ENCODE peak calls at places on chromosomes 12 and 14, in five cellular contexts. One of them, this sample, is unnamed.
A peak's percentile ranks its signal among the peaks of the same experiment; 100 is the strongest.

GRCh38 chr14:104390221-104390931 is 189.2 kb upstream of the C14orf180 start:
- DNase-seq in body of pancreas: no peak
- DNase-seq in brain microvascular endothelial cell: no peak
- DNase-seq in heart left ventricle: peak; percentile 14
- DNase-seq in transverse colon: no peak
- DNase-seq in this sample: no peak

GRCh38 chr12:2264622-2265306 is 212.0 kb downstream of the CACNA1C start:
- DNase-seq in body of pancreas: no peak
- DNase-seq in brain microvascular endothelial cell: peak; percentile 92
- DNase-seq in heart left ventricle: no peak
- DNase-seq in transverse colon: peak; percentile 23
- DNase-seq in this sample: peak; percentile 80

GRCh38 chr14:103746706-103747105 is 31.1 kb downstream of the ZFYVE21 start:
- DNase-seq in body of pancreas: no peak
- DNase-seq in brain microvascular endothelial cell: peak; percentile 31
- DNase-seq in heart left ventricle: no peak
- DNase-seq in transverse colon: no peak
- DNase-seq in this sample: no peak

GRCh38 chr12:122319312-122319638 is 53.0 kb upstream of the VPS33A start:
- DNase-seq in body of pancreas: no peak
- DNase-seq in brain microvascular endothelial cell: no peak
- DNase-seq in heart left ventricle: no peak
- DNase-seq in transverse colon: no peak
- DNase-seq in this sample: no peak

GRCh38 chr14:97916100-97916499 is 1118.9 kb downstream of the VRK1 start:
- DNase-seq in body of pancreas: no peak
- DNase-seq in brain microvascular endothelial cell: no peak
- DNase-seq in heart left ventricle: no peak
- DNase-seq in transverse colon: no peak
- DNase-seq in this sample: no peak

GRCh38 chr12:93702707-93703305 is 25.6 kb downstream of the CRADD start:
- DNase-seq in body of pancreas: no peak
- DNase-seq in brain microvascular endothelial cell: no peak
- DNase-seq in heart left ventricle: no peak
- DNase-seq in transverse colon: no peak
- DNase-seq in this sample: peak; percentile 19

GRCh38 chr14:76867536-76868452 is 41.6 kb downstream of the LRRC74A start:
- DNase-seq in body of pancreas: no peak
- DNase-seq in brain microvascular endothelial cell: no peak
- DNase-seq in heart left ventricle: peak; percentile 64
- DNase-seq in transverse colon: peak; percentile 17
- DNase-seq in this sample: no peak

GRCh38 chr14:63840981-63841380 is 11.8 kb upstream of the SYNE2 start:
- DNase-seq in body of pancreas: no peak
- DNase-seq in brain microvascular endothelial cell: no peak
- DNase-seq in heart left ventricle: no peak
- DNase-seq in transverse colon: peak; percentile 45
- DNase-seq in this sample: no peak

GRCh38 chr12:102954143-102954542 is 3.3 kb upstream of the ASCL1 start:
- DNase-seq in body of pancreas: no peak
- DNase-seq in brain microvascular endothelial cell: no peak
- DNase-seq in heart left ventricle: no peak
- DNase-seq in transverse colon: no peak
- DNase-seq in this sample: no peak

GRCh38 chr12:60257063-60257462 is 661.2 kb downstream of the SLC16A7 start:
- DNase-seq in body of pancreas: no peak
- DNase-seq in brain microvascular endothelial cell: peak; percentile 80
- DNase-seq in heart left ventricle: no peak
- DNase-seq in transverse colon: no peak
- DNase-seq in this sample: peak; percentile 67

GRCh38 chr12:101616027-101616494 is 21.3 kb downstream of the MYBPC1 start:
- DNase-seq in body of pancreas: no peak
- DNase-seq in brain microvascular endothelial cell: peak; percentile 3
- DNase-seq in heart left ventricle: no peak
- DNase-seq in transverse colon: no peak
- DNase-seq in this sample: no peak

GRCh38 chr12:2416158-2416557 is 363.4 kb downstream of the CACNA1C start:
- DNase-seq in body of pancreas: no peak
- DNase-seq in brain microvascular endothelial cell: no peak
- DNase-seq in heart left ventricle: peak; percentile 6
- DNase-seq in transverse colon: no peak
- DNase-seq in this sample: no peak

GRCh38 chr14:56065621-56066295 is 52.5 kb upstream of the PELI2 start:
- DNase-seq in body of pancreas: no peak
- DNase-seq in brain microvascular endothelial cell: no peak
- DNase-seq in heart left ventricle: no peak
- DNase-seq in transverse colon: no peak
- DNase-seq in this sample: no peak

GRCh38 chr14:98564541-98564940 is 707.5 kb downstream of the BCL11B start:
- DNase-seq in body of pancreas: no peak
- DNase-seq in brain microvascular endothelial cell: no peak
- DNase-seq in heart left ventricle: no peak
- DNase-seq in transverse colon: no peak
- DNase-seq in this sample: no peak

GRCh38 chr12:13101854-13102375 is 1.6 kb downstream of the GSG1 start:
- DNase-seq in body of pancreas: no peak
- DNase-seq in brain microvascular endothelial cell: peak; percentile 60
- DNase-seq in heart left ventricle: no peak
- DNase-seq in transverse colon: peak; percentile 39
- DNase-seq in this sample: no peak

GRCh38 chr14:54976316-54976715 is 50.6 kb downstream of the WDHD1 start:
- DNase-seq in body of pancreas: no peak
- DNase-seq in brain microvascular endothelial cell: peak; percentile 71
- DNase-seq in heart left ventricle: no peak
- DNase-seq in transverse colon: no peak
- DNase-seq in this sample: peak; percentile 83

GRCh38 chr12:4225571-4225970 is 48.0 kb upstream of the CCND2 start:
- DNase-seq in body of pancreas: no peak
- DNase-seq in brain microvascular endothelial cell: no peak
- DNase-seq in heart left ventricle: no peak
- DNase-seq in transverse colon: no peak
- DNase-seq in this sample: no peak

GRCh38 chr12:125983094-125983783 is 918.0 kb downstream of the AACS start:
- DNase-seq in body of pancreas: peak; percentile 73
- DNase-seq in brain microvascular endothelial cell: no peak
- DNase-seq in heart left ventricle: peak; percentile 33
- DNase-seq in transverse colon: peak; percentile 9
- DNase-seq in this sample: peak; percentile 66

DNA sequence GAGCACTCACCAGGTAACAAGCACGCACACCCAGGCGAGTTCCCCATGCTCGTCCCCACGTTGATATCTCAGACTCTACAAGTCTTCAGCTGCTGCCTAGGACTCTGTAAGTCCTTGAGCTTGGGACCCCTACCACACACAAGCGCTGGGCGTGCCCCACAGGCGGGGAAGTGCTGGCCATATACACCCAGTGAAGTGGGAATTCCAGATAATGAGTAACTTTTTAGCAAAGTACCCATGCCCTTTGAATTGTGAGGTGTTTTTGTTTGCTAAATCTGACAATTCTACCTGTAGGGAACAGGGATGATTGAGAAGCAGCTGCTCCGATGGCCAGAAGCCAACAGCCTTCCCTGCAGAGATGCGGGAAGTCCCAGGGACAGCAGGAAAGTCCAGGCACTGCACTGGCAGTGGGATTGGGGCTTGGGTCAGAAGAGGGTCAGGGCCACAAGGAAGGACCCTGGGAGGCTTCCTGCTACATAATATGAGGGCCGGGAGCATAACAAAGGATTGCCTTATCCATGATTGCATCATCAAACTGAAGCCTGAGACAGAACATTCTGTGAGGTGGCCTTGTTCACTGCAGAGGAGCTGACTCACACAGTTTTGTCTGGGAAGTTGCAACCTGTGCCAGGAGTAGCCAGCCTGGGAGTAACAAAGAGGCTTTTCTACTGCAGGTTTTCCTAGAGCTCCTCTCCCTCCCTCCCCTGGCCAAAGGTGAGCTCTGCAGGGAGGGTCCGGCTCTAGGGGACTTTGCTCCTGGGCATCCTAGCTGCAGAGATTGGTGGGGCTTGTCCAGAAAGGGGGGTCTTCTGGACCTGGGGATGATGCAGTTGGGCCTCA is 13.2 kb upstream of the SERPINA3 start:
- DNase-seq in body of pancreas: peak; percentile 94
- DNase-seq in brain microvascular endothelial cell: peak; percentile 98
- DNase-seq in heart left ventricle: peak; percentile 84
- DNase-seq in transverse colon: peak; percentile 76
- DNase-seq in this sample: peak; percentile 98
- TF ChIP-seq CTCF in body of pancreas: peak; percentile 76
- TF ChIP-seq CTCF in brain microvascular endothelial cell: peak; percentile 63
- TF ChIP-seq CTCF in heart left ventricle: no peak
- TF ChIP-seq CTCF in transverse colon: no peak
- TF ChIP-seq CTCF in this sample: peak; percentile 46

GRCh38 chr14:94768141-94768520 is 1.8 kb downstream of the GSC start:
- DNase-seq in body of pancreas: no peak
- DNase-seq in brain microvascular endothelial cell: no peak
- DNase-seq in heart left ventricle: no peak
- DNase-seq in transverse colon: no peak
- DNase-seq in this sample: no peak
- H3K4me3 ChIP-seq in body of pancreas: no peak overlapping the region
- H3K4me3 ChIP-seq in brain microvascular endothelial cell: no peak overlapping the region
- H3K4me3 ChIP-seq in heart left ventricle: peak overlapping the region; percentile 54
- H3K4me3 ChIP-seq in transverse colon: no peak overlapping the region
- H3K4me3 ChIP-seq in this sample: peak overlapping the region; percentile 47

GRCh38 chr12:130031041-130031440 is 127.2 kb upstream of the TMEM132D start:
- DNase-seq in body of pancreas: no peak
- DNase-seq in brain microvascular endothelial cell: no peak
- DNase-seq in heart left ventricle: no peak
- DNase-seq in transverse colon: no peak
- DNase-seq in this sample: no peak

GRCh38 chr12:130029151-130029550 is 125.3 kb upstream of the TMEM132D start:
- DNase-seq in body of pancreas: no peak
- DNase-seq in brain microvascular endothelial cell: no peak
- DNase-seq in heart left ventricle: no peak
- DNase-seq in transverse colon: no peak
- DNase-seq in this sample: no peak

GRCh38 chr12:130026608-130027176 is 122.9 kb upstream of the TMEM132D start:
- DNase-seq in body of pancreas: peak; percentile 51
- DNase-seq in brain microvascular endothelial cell: peak; percentile 31
- DNase-seq in heart left ventricle: no peak
- DNase-seq in transverse colon: peak; percentile 27
- DNase-seq in this sample: peak; percentile 6

GRCh38 chr12:130027798-130028197 is 124.0 kb upstream of the TMEM132D start:
- DNase-seq in body of pancreas: no peak
- DNase-seq in brain microvascular endothelial cell: no peak
- DNase-seq in heart left ventricle: no peak
- DNase-seq in transverse colon: no peak
- DNase-seq in this sample: no peak

DNA sequence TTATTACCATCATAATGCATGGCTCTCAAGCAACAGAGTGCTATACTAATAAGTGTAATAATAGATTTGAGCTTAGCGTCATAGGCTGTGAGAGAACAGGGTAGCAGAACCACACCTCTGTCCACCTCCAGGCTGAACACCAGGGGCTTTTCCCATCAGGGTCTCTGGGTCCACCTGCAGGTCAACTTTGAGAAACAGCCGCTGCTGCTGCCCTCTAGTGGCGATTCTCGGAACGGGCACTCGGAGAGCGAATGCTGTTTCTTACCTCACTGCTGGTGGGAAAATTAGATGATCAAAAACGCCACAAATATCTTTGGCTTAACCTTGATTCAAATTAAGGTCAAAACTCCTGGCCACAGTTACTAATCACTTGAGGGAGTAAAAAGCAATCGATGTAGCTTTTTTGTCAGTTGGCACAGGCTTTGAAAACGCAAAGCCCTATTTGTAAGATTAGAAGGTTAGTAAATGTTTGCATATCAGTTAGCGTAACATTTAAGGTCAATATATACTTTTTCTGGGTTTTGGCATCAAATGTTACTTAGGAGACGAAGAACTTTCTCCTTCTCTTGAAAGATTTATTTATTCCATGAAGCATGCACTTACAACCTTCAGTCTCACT is 127.9 kb upstream of the TMEM132D start:
- DNase-seq in body of pancreas: peak; percentile 66
- DNase-seq in brain microvascular endothelial cell: peak; percentile 49
- DNase-seq in heart left ventricle: no peak
- DNase-seq in transverse colon: peak; percentile 48
- DNase-seq in this sample: no peak
- TF ChIP-seq CTCF in body of pancreas: peak; percentile 76
- TF ChIP-seq CTCF in brain microvascular endothelial cell: peak; percentile 90
- TF ChIP-seq CTCF in heart left ventricle: peak; percentile 68
- TF ChIP-seq CTCF in transverse colon: peak; percentile 80
- TF ChIP-seq CTCF in this sample: peak; percentile 91

GRCh38 chr12:57454213-57454565 is 918 bp upstream of the INHBE start:
- DNase-seq in body of pancreas: no peak
- DNase-seq in brain microvascular endothelial cell: no peak
- DNase-seq in heart left ventricle: no peak
- DNase-seq in transverse colon: no peak
- DNase-seq in this sample: no peak

GRCh38 chr12:57454566-57455373 is at the start of gene INHBE:
- DNase-seq in body of pancreas: no peak
- DNase-seq in brain microvascular endothelial cell: no peak
- DNase-seq in heart left ventricle: no peak
- DNase-seq in transverse colon: no peak
- DNase-seq in this sample: no peak

GRCh38 chr12:57456737-57457490 is 1.8 kb downstream of the INHBE start:
- DNase-seq in body of pancreas: no peak
- DNase-seq in brain microvascular endothelial cell: no peak
- DNase-seq in heart left ventricle: no peak
- DNase-seq in transverse colon: no peak
- DNase-seq in this sample: no peak

GRCh38 chr12:57455374-57456144 is 452 bp downstream of the INHBE start:
- DNase-seq in body of pancreas: no peak
- DNase-seq in brain microvascular endothelial cell: no peak
- DNase-seq in heart left ventricle: no peak
- DNase-seq in transverse colon: no peak
- DNase-seq in this sample: no peak

GRCh38 chr12:57456145-57456700 is 1.1 kb downstream of the INHBE start:
- DNase-seq in body of pancreas: no peak
- DNase-seq in brain microvascular endothelial cell: no peak
- DNase-seq in heart left ventricle: no peak
- DNase-seq in transverse colon: no peak
- DNase-seq in this sample: no peak
- H3K4me3 ChIP-seq in body of pancreas: no peak overlapping the region
- H3K4me3 ChIP-seq in brain microvascular endothelial cell: no peak overlapping the region
- H3K4me3 ChIP-seq in heart left ventricle: no peak overlapping the region
- H3K4me3 ChIP-seq in transverse colon: no peak overlapping the region
- H3K4me3 ChIP-seq in this sample: no peak overlapping the region

DNA sequence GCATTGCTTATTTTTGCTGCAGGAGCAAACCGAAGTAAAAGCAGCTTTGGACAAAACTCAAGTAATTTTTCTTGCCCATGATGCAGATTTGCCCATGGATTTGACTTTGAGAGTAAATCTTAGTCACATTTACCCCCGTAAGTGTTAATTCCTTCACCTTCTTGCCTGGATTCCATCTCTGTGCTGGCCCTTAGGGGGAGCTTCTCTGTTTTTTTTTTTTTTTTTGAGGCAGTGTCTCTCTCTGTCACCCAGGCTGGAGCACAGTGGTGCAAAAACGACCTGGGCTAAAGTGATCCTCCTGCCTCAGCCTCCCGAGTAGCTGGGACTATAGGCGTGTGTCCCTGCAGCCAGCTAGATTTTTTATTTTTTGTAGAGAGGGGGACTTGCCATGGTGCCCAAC is 210.2 kb downstream of the FUT8 start:
- DNase-seq in body of pancreas: no peak
- DNase-seq in brain microvascular endothelial cell: no peak
- DNase-seq in heart left ventricle: no peak
- DNase-seq in transverse colon: no peak
- DNase-seq in this sample: no peak
- TF ChIP-seq CTCF in body of pancreas: no peak
- TF ChIP-seq CTCF in brain microvascular endothelial cell: no peak
- TF ChIP-seq CTCF in heart left ventricle: no peak
- TF ChIP-seq CTCF in transverse colon: no peak
- TF ChIP-seq CTCF in this sample: peak; percentile 3

GRCh38 chr12:11477110-11477509 is 81.7 kb upstream of the PRB2 start:
- DNase-seq in body of pancreas: no peak
- DNase-seq in brain microvascular endothelial cell: no peak
- DNase-seq in heart left ventricle: no peak
- DNase-seq in transverse colon: no peak
- DNase-seq in this sample: no peak
- H3K4me3 ChIP-seq in body of pancreas: no peak overlapping the region
- H3K4me3 ChIP-seq in brain microvascular endothelial cell: no peak overlapping the region
- H3K4me3 ChIP-seq in heart left ventricle: no peak overlapping the region
- H3K4me3 ChIP-seq in transverse colon: no peak overlapping the region
- H3K4me3 ChIP-seq in this sample: no peak overlapping the region

This sample was measured in astrocyte of the cerebellum.